ENCODE peak calls at places on chromosomes 3 and 15, in five cellular contexts. A, E, L, H and C are unnamed samples.

GRCh38 chr15:51931016-51931415 is 40.6 kb downstream of the LEO1 start:
- DNase-seq in A (no peak), E (no peak), L (no peak), H (no peak), C (no peak)

GRCh38 chr3:12224181-12225147 is 64.4 kb upstream of the PPARG start:
- DNase-seq in A (no peak), E (peak; percentile 85), L (no peak), H (no peak), C (no peak)

GRCh38 chr3:179323197-179323901 is 518 bp downstream of the ZNF639 start:
- DNase-seq in A (peak; percentile 59), E (peak; percentile 69), L (peak; percentile 71), H (peak; percentile 78), C (peak; percentile 74)

GRCh38 chr3:150145659-150146058 is 175.0 kb upstream of the PFN2 start:
- DNase-seq in A (no peak), E (no peak), L (no peak), H (no peak), C (no peak)

GRCh38 chr3:101333883-101334282 is 13.5 kb upstream of the IMPG2 start:
- DNase-seq in A (no peak), E (no peak), L (no peak), H (no peak), C (no peak)

GRCh38 chr15:71186267-71186666 is 71.0 kb downstream of the THSD4 start:
- DNase-seq in A (no peak), E (no peak), L (no peak), H (no peak), C (no peak)

GRCh38 chr3:160565442-160566403 is at the start of gene KPNA4:
- DNase-seq in A (peak; percentile 97), E (peak; percentile 98), L (peak; percentile 98), H (peak; percentile 98), C (peak; percentile 98)

GRCh38 chr3:37241880-37242279 is 67.5 kb upstream of the LRRFIP2 start:
- DNase-seq in A (no peak), E (no peak), L (no peak), H (no peak), C (no peak)

GRCh38 chr3:94937980-94938379 is 875.1 kb downstream of the NSUN3 start:
- DNase-seq in A (no peak), E (no peak), L (no peak), H (no peak), C (no peak)

GRCh38 chr3:108552267-108553159 is 36.7 kb downstream of the CIP2A start:
- DNase-seq in A (peak; percentile 76), E (no peak), L (no peak), H (peak; percentile 28), C (peak; percentile 26)

GRCh38 chr15:75186044-75186443 is 15.6 kb upstream of the C15orf39 start:
- DNase-seq in A (no peak), E (no peak), L (no peak), H (no peak), C (no peak)